ENCODE peak calls at places on chromosomes 6 and 20, in four cellular contexts. T, R, V and C are unnamed samples.

GRCh38 chr20:34516874-34517542 is 786 bp downstream of the DYNLRB1 start:
- DNase-seq in V (no peak), T (peak; percentile 45), R (no peak), C (peak; percentile 55)

GRCh38 chr6:157370755-157371154 is 10.2 kb upstream of the ZDHHC14 start:
- DNase-seq in T (no peak), R (no peak), V (no peak), C (no peak)

GRCh38 chr6:51618563-51618962 is 468.9 kb downstream of the PKHD1 start:
- DNase-seq in T (no peak), V (no peak), R (no peak), C (no peak)

GRCh38 chr20:44862286-44862685 is 23.2 kb upstream of the YWHAB start:
- DNase-seq in T (no peak), R (no peak), V (no peak), C (no peak)

GRCh38 chr6:127880452-127880851 is 20.4 kb downstream of the THEMIS start:
- DNase-seq in R (no peak), T (no peak), V (no peak), C (no peak)

GRCh38 chr6:18507561-18507960 is 120.4 kb downstream of the RNF144B start:
- DNase-seq in T (no peak), V (no peak), R (no peak), C (no peak)

GRCh38 chr6:170108890-170109587 is 181.8 kb downstream of the DLL1 start:
- DNase-seq in R (no peak), T (peak; percentile 9), V (no peak), C (no peak)

GRCh38 chr6:3913077-3913957 is 64.1 kb downstream of the FAM50B start:
- DNase-seq in T (peak; percentile 47), R (peak; percentile 96), V (peak; percentile 91), C (peak; percentile 15)

GRCh38 chr20:48282591-48283228 is 497.4 kb upstream of the SULF2 start:
- DNase-seq in V (peak; percentile 21), T (peak; percentile 73), R (no peak), C (peak; percentile 64)

GRCh38 chr6:116412270-116412669 is 41.5 kb downstream of the DSE start:
- DNase-seq in V (no peak), R (no peak), T (no peak), C (peak; percentile 76)

GRCh38 chr20:58716476-58717277 is 24.1 kb downstream of the NPEPL1 start:
- DNase-seq in T (no peak), R (no peak), V (no peak), C (peak; percentile 67)

GRCh38 chr6:140774080-140774505 is 1358.6 kb upstream of the GJE1 start:
- DNase-seq in T (no peak), R (peak; percentile 34), V (no peak), C (peak; percentile 9)

GRCh38 chr20:63908008-63908682 is 13.2 kb downstream of the DNAJC5 start:
- DNase-seq in T (no peak), V (peak; percentile 40), R (no peak), C (peak; percentile 63)

GRCh38 chr6:14856177-14856576 is 389.7 kb upstream of the JARID2 start:
- DNase-seq in T (no peak), R (no peak), V (no peak), C (no peak)

GRCh38 chr20:56826306-56826970 is 197.3 kb downstream of the TFAP2C start:
- DNase-seq in T (no peak), R (no peak), V (no peak), C (no peak)

GRCh38 chr20:21048841-21049273 is 57.3 kb downstream of the LINC00237 start:
- DNase-seq in V (peak; percentile 58), R (no peak), T (peak; percentile 61), C (peak; percentile 47)

GRCh38 chr6:41209547-41209951 is 8.6 kb upstream of the TREML2 start:
- DNase-seq in V (no peak), T (no peak), R (no peak), C (no peak)

DNA sequence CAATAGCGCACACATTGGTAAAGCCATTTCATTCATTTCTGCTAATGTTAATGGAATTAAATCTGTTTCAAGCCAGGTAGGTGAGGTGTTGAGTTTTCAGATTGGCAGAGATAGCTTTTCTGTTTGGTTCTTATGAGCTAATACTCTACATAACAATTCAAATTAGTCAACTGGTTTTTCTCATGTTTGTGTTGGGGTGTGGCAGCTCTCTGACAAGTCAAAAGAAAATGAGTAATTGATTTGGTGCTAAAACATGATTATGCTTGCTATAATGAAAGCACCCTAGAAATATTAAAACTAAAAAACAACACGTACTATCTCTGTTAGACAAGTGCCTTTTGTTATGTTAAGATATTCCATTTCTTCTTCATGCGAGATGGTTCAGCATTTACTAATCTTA is 13.6 kb downstream of the PPP1R14C start:
- DNase-seq in T (no peak), R (no peak), V (no peak), C (no peak)
- H3K27ac ChIP-seq in T (no peak overlapping the region), R (no peak overlapping the region), V (no peak overlapping the region), C (no peak overlapping the region)

DNA sequence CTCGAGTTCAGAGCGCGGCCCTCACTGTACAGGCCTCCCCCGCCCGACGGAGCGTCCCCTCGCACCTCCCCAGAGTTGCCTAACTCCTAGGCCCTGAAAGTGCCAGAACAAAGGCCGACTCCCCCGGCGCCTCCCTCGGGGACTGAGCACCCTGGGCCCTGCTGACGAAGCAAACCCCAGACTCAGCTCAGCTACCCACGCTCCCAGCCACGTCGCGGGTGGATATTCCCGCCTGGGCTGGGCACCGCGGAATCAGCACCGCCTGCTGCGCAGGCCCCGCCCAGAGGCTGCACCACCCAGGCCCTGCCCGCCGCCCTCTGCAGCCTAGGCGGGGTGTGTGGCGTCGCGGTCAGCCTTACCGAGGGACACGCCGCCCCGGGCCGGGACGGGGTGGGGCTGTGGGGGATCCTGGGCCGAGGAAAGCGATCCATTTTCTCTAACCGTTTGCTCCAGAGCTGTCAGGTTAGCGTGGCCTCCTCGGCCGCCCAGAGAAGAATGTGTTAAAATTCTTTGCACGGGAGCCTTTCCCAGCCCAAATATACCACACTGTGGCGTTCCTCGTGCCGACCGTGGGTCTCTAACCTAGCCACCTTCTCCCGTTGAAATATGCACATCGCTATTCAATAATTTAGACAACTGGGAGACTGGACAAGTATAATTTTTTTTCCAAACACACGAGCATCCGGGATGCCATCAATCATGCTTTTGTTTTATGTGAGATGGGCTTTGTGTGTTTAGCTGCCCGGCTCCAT is 31.4 kb downstream of the TFAP2A start:
- DNase-seq in V (no peak), T (no peak), R (no peak), C (no peak)
- H3K4me3 ChIP-seq in V (no peak overlapping the region), T (no peak overlapping the region), R (no peak overlapping the region), C (no peak overlapping the region)

GRCh38 chr6:33454009-33454946 is at the start of gene ZBTB9:
- DNase-seq in T (peak; percentile 98), R (peak; percentile 88), V (peak; percentile 97), C (peak; percentile 97)
- H3K27ac ChIP-seq in T (peak within 1 kb of the TSS; percentile 14), R (peak within 1 kb of the TSS; percentile 31), V (peak within 1 kb of the TSS; percentile 80), C (peak within 1 kb of the TSS; percentile 18)

DNA sequence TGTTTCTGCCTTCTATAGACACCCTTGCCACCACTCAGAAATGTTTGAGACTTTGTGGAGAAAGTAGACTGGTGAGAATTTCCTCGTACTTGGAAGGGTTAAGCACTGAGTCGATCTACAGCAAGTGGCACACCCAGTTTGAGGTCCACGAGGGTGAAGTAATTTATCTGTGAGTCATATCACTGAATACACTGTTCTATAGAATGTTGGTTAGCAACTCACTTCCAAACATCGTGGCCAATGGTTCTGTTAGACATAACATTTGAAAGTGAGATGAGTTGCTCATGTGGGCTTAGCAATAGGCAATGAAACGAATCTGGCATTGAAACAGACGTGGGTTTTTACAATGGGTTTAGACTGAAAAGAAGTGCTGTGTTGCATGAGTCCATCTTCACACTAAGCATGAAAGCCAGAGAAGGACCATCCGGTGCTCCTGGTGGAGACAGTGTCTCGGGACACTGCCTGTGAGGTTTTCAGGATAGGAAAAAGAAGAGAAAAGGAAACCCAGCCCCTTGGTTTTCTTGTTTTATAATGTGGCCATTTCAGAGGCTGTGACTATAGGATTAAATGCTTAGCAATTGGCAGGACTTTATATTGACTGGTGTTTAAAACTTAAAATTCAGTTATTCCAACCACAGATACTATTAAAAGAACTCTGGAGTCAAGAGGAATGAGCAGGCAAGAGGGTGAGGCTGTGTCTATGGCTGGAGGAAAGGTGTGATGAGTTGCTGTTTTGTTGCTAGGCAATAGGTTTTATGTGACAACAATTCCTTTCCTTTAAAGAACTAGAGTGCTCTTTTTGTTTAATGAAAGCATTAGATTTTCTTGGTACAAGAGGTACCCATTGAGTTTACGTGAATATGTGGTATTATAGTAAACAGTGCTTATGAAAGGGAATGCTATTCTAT is 31.0 kb upstream of the EZR start:
- DNase-seq in T (no peak), R (peak; percentile 79), V (peak; percentile 41), C (peak; percentile 29)
- H3K4me3 ChIP-seq in T (no peak overlapping the region), R (no peak overlapping the region), V (no peak overlapping the region), C (no peak overlapping the region)

DNA sequence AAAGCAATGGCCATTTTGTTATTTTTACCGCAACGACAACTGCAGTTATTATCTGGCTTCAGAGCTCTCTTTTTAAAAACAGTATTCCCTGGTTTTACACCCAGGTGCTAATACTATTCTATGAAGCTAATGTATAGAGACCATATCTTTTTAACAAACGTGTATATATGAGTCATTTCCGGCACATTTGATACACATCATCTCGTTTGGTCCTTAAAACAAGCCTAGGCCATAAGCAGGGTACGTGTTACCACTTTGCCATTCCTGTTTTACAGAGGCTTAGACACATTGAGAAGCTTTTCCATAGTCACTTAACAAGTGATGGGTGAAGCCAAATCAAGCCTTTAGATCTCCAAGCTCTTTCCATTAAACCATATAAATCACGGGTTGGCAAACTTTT is 5.5 kb downstream of the TRAF3IP2 start:
- DNase-seq in V (no peak), T (no peak), R (no peak), C (no peak)
- H3K27ac ChIP-seq in V (no peak overlapping the region), T (no peak overlapping the region), R (no peak overlapping the region), C (no peak overlapping the region)

GRCh38 chr6:144265061-144265357 is 20.1 kb upstream of the UTRN start:
- DNase-seq in V (peak; percentile 39), T (no peak), R (no peak), C (no peak)
- H3K4me3 ChIP-seq in V (no peak overlapping the region), T (no peak overlapping the region), R (no peak overlapping the region), C (no peak overlapping the region)

GRCh38 chr6:30154709-30155521 is 6.1 kb downstream of the TRIM10 start:
- DNase-seq in T (no peak), R (no peak), V (no peak), C (peak; percentile 34)
- H3K27ac ChIP-seq in T (no peak overlapping the region), R (no peak overlapping the region), V (peak overlapping the region; percentile 19), C (no peak overlapping the region)

GRCh38 chr6:36840471-36841461 is 1.5 kb upstream of the CPNE5 start:
- DNase-seq in V (peak; percentile 35), R (no peak), T (peak; percentile 60), C (peak; percentile 67)
- H3K4me3 ChIP-seq in V (no peak overlapping the region), R (peak overlapping the region; percentile 60), T (peak overlapping the region; percentile 53), C (peak overlapping the region; percentile 56)

GRCh38 chr6:111177131-111177530 is 89.8 kb downstream of the SLC16A10 start:
- DNase-seq in T (no peak), V (no peak), R (no peak), C (no peak)

GRCh38 chr6:111175135-111175534 is 87.8 kb downstream of the SLC16A10 start:
- DNase-seq in R (no peak), V (no peak), T (no peak), C (no peak)

GRCh38 chr6:111173946-111174345 is 86.6 kb downstream of the SLC16A10 start:
- DNase-seq in R (no peak), T (no peak), V (no peak), C (no peak)

GRCh38 chr6:111176763-111177099 is 89.4 kb downstream of the SLC16A10 start:
- DNase-seq in T (no peak), V (no peak), R (no peak), C (no peak)

GRCh38 chr6:111176038-111176762 is 88.9 kb downstream of the SLC16A10 start:
- DNase-seq in R (no peak), T (no peak), V (peak; percentile 58), C (no peak)
- H3K27ac ChIP-seq in R (no peak overlapping the region), T (no peak overlapping the region), V (peak overlapping the region; percentile 78), C (no peak overlapping the region)